ENCODE peak calls at places on chromosomes 2 and 18, in ten cellular contexts. One of them, this sample, is unnamed.

GRCh38 chr2:20424300-20425290 is 22.3 kb upstream of the RHOB start:
- DNase-seq in foreskin fibroblast: peak
- DNase-seq in lung: no peak
- DNase-seq in prostate gland: no peak
- DNase-seq in tibial nerve: no peak
- DNase-seq in fibroblast of lung: peak
- DNase-seq in GM10248: peak
- DNase-seq in epithelial cell of proximal tubule: no peak
- DNase-seq in CD8-positive, alpha-beta T cell: no peak
- DNase-seq in heart right ventricle: peak
- DNase-seq in this sample: peak

GRCh38 chr2:47172156-47172921 is 17.2 kb upstream of the STPG4 start:
- DNase-seq in heart right ventricle: no peak
- DNase-seq in prostate gland: no peak
- DNase-seq in epithelial cell of proximal tubule: no peak
- DNase-seq in fibroblast of lung: no peak
- DNase-seq in CD8-positive, alpha-beta T cell: no peak
- DNase-seq in foreskin fibroblast: no peak
- DNase-seq in GM10248: no peak
- DNase-seq in lung: no peak
- DNase-seq in tibial nerve: no peak
- DNase-seq in this sample: no peak

GRCh38 chr2:196703660-196704209 is 64.2 kb downstream of the CCDC150 start:
- DNase-seq in tibial nerve: no peak
- DNase-seq in fibroblast of lung: peak
- DNase-seq in prostate gland: no peak
- DNase-seq in heart right ventricle: no peak
- DNase-seq in epithelial cell of proximal tubule: no peak
- DNase-seq in GM10248: no peak
- DNase-seq in lung: no peak
- DNase-seq in foreskin fibroblast: peak
- DNase-seq in CD8-positive, alpha-beta T cell: no peak
- DNase-seq in this sample: no peak

GRCh38 chr2:207813221-207813916 is 43.7 kb upstream of the FZD5 start:
- DNase-seq in prostate gland: no peak
- DNase-seq in GM10248: no peak
- DNase-seq in epithelial cell of proximal tubule: no peak
- DNase-seq in foreskin fibroblast: no peak
- DNase-seq in tibial nerve: no peak
- DNase-seq in heart right ventricle: no peak
- DNase-seq in CD8-positive, alpha-beta T cell: no peak
- DNase-seq in lung: no peak
- DNase-seq in fibroblast of lung: no peak
- DNase-seq in this sample: no peak

GRCh38 chr2:197159681-197160211 is 150.8 kb downstream of the ANKRD44 start:
- DNase-seq in prostate gland: no peak
- DNase-seq in foreskin fibroblast: peak
- DNase-seq in fibroblast of lung: peak
- DNase-seq in heart right ventricle: no peak
- DNase-seq in epithelial cell of proximal tubule: peak
- DNase-seq in CD8-positive, alpha-beta T cell: peak
- DNase-seq in GM10248: no peak
- DNase-seq in lung: no peak
- DNase-seq in tibial nerve: no peak
- DNase-seq in this sample: no peak

GRCh38 chr2:9704600-9704999 is 73.8 kb upstream of the YWHAQ start:
- DNase-seq in tibial nerve: no peak
- DNase-seq in CD8-positive, alpha-beta T cell: no peak
- DNase-seq in fibroblast of lung: no peak
- DNase-seq in prostate gland: no peak
- DNase-seq in lung: no peak
- DNase-seq in heart right ventricle: no peak
- DNase-seq in GM10248: no peak
- DNase-seq in epithelial cell of proximal tubule: no peak
- DNase-seq in foreskin fibroblast: no peak
- DNase-seq in this sample: no peak

GRCh38 chr2:73749314-73749713 is 12.2 kb upstream of the TPRKB start:
- DNase-seq in prostate gland: no peak
- DNase-seq in CD8-positive, alpha-beta T cell: no peak
- DNase-seq in foreskin fibroblast: no peak
- DNase-seq in GM10248: no peak
- DNase-seq in lung: no peak
- DNase-seq in heart right ventricle: no peak
- DNase-seq in epithelial cell of proximal tubule: no peak
- DNase-seq in tibial nerve: no peak
- DNase-seq in fibroblast of lung: no peak
- DNase-seq in this sample: no peak

GRCh38 chr2:59589881-59590280 is 963.6 kb downstream of the BCL11A start:
- DNase-seq in foreskin fibroblast: no peak
- DNase-seq in CD8-positive, alpha-beta T cell: no peak
- DNase-seq in GM10248: no peak
- DNase-seq in fibroblast of lung: no peak
- DNase-seq in epithelial cell of proximal tubule: no peak
- DNase-seq in prostate gland: no peak
- DNase-seq in heart right ventricle: no peak
- DNase-seq in lung: no peak
- DNase-seq in tibial nerve: no peak
- DNase-seq in this sample: no peak

DNA sequence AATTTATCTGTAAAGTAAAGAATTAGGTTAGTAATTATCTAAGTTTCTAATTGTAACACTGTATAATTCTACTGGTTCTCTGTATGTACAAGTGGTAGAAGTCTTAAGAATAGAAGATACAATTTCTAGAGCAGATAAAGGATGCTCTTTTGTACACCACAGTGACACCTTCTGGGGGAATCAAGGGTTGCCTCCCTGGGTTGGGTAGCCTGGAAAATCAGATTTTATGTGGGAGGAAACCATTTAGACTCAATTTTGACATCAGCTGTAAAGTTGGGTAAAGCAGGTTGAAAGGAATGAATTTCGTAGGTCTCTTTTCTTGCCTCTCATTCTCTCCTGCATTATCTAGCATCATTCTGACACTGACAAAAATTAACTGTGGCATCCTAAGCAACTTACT is 354.8 kb downstream of the DCC start:
- DNase-seq in fibroblast of lung: peak
- DNase-seq in prostate gland: no peak
- DNase-seq in CD8-positive, alpha-beta T cell: no peak
- DNase-seq in foreskin fibroblast: peak
- DNase-seq in GM10248: no peak
- DNase-seq in lung: no peak
- DNase-seq in tibial nerve: no peak
- DNase-seq in heart right ventricle: no peak
- DNase-seq in epithelial cell of proximal tubule: no peak
- DNase-seq in this sample: no peak
- TF ChIP-seq CTCF in fibroblast of lung: no peak
- TF ChIP-seq CTCF in prostate gland: no peak
- TF ChIP-seq CTCF in CD8-positive, alpha-beta T cell: no peak
- TF ChIP-seq CTCF in foreskin fibroblast: peak
- TF ChIP-seq CTCF in GM10248: no peak
- TF ChIP-seq CTCF in lung: no peak
- TF ChIP-seq CTCF in tibial nerve: no peak
- TF ChIP-seq CTCF in heart right ventricle: no peak
- TF ChIP-seq CTCF in epithelial cell of proximal tubule: peak
- TF ChIP-seq CTCF in this sample: peak

DNA sequence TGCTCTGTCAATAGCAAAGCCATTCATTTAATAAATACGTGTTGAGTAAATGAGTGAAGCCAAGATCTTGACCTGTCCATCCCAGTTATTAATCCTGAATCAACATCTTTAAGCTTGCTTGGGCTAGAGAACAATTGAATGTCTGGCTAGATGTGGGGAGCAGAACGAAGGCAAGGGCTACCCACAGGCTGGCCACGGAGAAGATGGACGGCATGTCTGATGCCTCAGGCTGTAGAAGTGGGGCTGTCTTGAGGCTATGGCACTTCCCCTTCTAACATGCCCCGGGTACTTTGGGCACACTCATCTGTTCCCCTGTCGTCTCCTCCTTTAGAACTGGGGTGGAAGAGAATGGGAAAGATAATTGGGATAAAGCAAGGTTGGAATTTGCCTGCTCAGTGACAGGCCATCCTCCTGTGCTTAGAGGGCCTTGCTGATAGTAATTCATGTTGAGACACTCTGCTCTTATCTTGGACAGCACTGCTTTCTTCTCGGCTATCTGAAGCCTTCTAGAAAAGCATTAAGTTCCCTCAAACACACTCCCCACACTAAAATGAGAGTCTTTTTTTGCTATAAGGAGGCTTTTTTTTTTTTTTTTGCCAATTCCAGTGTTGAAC is 225.7 kb downstream of the MREG start:
- DNase-seq in CD8-positive, alpha-beta T cell: no peak
- DNase-seq in epithelial cell of proximal tubule: no peak
- DNase-seq in tibial nerve: no peak
- DNase-seq in prostate gland: no peak
- DNase-seq in lung: no peak
- DNase-seq in foreskin fibroblast: no peak
- DNase-seq in fibroblast of lung: no peak
- DNase-seq in GM10248: no peak
- DNase-seq in heart right ventricle: no peak
- DNase-seq in this sample: no peak
- TF ChIP-seq CTCF in CD8-positive, alpha-beta T cell: no peak
- TF ChIP-seq CTCF in epithelial cell of proximal tubule: no peak
- TF ChIP-seq CTCF in tibial nerve: no peak
- TF ChIP-seq CTCF in prostate gland: no peak
- TF ChIP-seq CTCF in lung: no peak
- TF ChIP-seq CTCF in foreskin fibroblast: no peak
- TF ChIP-seq CTCF in fibroblast of lung: no peak
- TF ChIP-seq CTCF in GM10248: no peak
- TF ChIP-seq CTCF in heart right ventricle: no peak
- TF ChIP-seq CTCF in this sample: no peak

GRCh38 chr18:49723648-49724180 is 89.6 kb downstream of the ACAA2 start:
- DNase-seq in epithelial cell of proximal tubule: no peak
- DNase-seq in prostate gland: no peak
- DNase-seq in heart right ventricle: no peak
- DNase-seq in fibroblast of lung: peak
- DNase-seq in tibial nerve: no peak
- DNase-seq in foreskin fibroblast: peak
- DNase-seq in CD8-positive, alpha-beta T cell: no peak
- DNase-seq in lung: no peak
- DNase-seq in GM10248: peak
- DNase-seq in this sample: peak

GRCh38 chr18:49728542-49728941 is 84.8 kb downstream of the ACAA2 start:
- DNase-seq in GM10248: peak
- DNase-seq in foreskin fibroblast: peak
- DNase-seq in fibroblast of lung: peak
- DNase-seq in epithelial cell of proximal tubule: no peak
- DNase-seq in tibial nerve: no peak
- DNase-seq in CD8-positive, alpha-beta T cell: no peak
- DNase-seq in heart right ventricle: peak
- DNase-seq in lung: peak
- DNase-seq in prostate gland: no peak
- DNase-seq in this sample: peak

GRCh38 chr18:49727816-49728215 is 85.5 kb downstream of the ACAA2 start:
- DNase-seq in CD8-positive, alpha-beta T cell: no peak
- DNase-seq in tibial nerve: no peak
- DNase-seq in prostate gland: no peak
- DNase-seq in fibroblast of lung: no peak
- DNase-seq in epithelial cell of proximal tubule: no peak
- DNase-seq in foreskin fibroblast: no peak
- DNase-seq in GM10248: no peak
- DNase-seq in heart right ventricle: no peak
- DNase-seq in lung: no peak
- DNase-seq in this sample: no peak

GRCh38 chr18:49726564-49726963 is 86.8 kb downstream of the ACAA2 start:
- DNase-seq in fibroblast of lung: no peak
- DNase-seq in epithelial cell of proximal tubule: no peak
- DNase-seq in foreskin fibroblast: no peak
- DNase-seq in tibial nerve: no peak
- DNase-seq in GM10248: no peak
- DNase-seq in CD8-positive, alpha-beta T cell: no peak
- DNase-seq in prostate gland: no peak
- DNase-seq in heart right ventricle: no peak
- DNase-seq in lung: no peak
- DNase-seq in this sample: no peak

DNA sequence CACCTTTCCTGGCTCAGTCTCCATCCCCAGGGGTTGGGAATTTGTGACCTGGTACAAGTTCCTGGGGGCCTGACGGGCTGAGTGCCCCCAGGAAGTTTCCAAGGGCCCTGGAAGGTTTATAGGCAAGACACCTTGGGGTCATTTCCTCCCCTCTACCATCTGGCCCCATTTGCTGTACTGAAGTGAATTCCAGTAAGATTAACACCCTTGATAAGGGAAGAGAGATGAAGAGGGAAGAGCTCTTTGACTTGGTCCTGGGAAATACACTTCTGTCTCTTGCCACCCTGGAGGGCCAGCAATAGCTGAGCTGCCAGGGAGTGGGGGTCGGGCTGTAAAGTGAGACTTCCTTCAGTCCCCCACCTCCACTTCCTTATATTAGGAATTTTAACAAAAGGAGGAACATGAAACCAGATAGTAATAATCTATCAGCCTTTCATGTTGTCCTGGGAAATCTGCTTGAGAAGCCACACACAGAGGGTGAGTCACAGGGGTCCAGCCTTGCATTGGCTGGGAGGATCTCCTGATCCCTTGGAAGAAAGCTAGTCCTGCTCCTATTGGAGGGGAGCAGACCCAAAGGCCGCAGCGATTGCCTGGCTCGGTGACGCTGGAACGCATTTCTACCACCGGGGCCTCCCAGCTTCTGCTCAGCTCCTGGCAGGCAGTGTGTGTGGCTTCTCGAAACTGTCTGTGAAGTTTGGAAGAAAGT is 87.4 kb downstream of the ACAA2 start:
- DNase-seq in tibial nerve: peak
- DNase-seq in prostate gland: no peak
- DNase-seq in GM10248: no peak
- DNase-seq in CD8-positive, alpha-beta T cell: no peak
- DNase-seq in epithelial cell of proximal tubule: peak
- DNase-seq in foreskin fibroblast: peak
- DNase-seq in heart right ventricle: peak
- DNase-seq in lung: peak
- DNase-seq in fibroblast of lung: peak
- DNase-seq in this sample: no peak
- TF ChIP-seq CTCF in tibial nerve: no peak
- TF ChIP-seq CTCF in prostate gland: no peak
- TF ChIP-seq CTCF in GM10248: no peak
- TF ChIP-seq CTCF in CD8-positive, alpha-beta T cell: no peak
- TF ChIP-seq CTCF in epithelial cell of proximal tubule: no peak
- TF ChIP-seq CTCF in foreskin fibroblast: no peak
- TF ChIP-seq CTCF in heart right ventricle: no peak
- TF ChIP-seq CTCF in lung: no peak
- TF ChIP-seq CTCF in fibroblast of lung: no peak
- TF ChIP-seq CTCF in this sample: no peak

GRCh38 chr2:54767921-54768320 is 44.5 kb downstream of the EML6 start:
- DNase-seq in tibial nerve: no peak
- DNase-seq in CD8-positive, alpha-beta T cell: no peak
- DNase-seq in prostate gland: no peak
- DNase-seq in foreskin fibroblast: peak
- DNase-seq in epithelial cell of proximal tubule: peak
- DNase-seq in fibroblast of lung: peak
- DNase-seq in GM10248: peak
- DNase-seq in heart right ventricle: no peak
- DNase-seq in lung: no peak
- DNase-seq in this sample: peak

GRCh38 chr2:54768772-54769428 is 45.4 kb downstream of the EML6 start:
- DNase-seq in lung: no peak
- DNase-seq in heart right ventricle: no peak
- DNase-seq in fibroblast of lung: peak
- DNase-seq in tibial nerve: no peak
- DNase-seq in CD8-positive, alpha-beta T cell: no peak
- DNase-seq in foreskin fibroblast: peak
- DNase-seq in prostate gland: no peak
- DNase-seq in epithelial cell of proximal tubule: no peak
- DNase-seq in GM10248: no peak
- DNase-seq in this sample: no peak

GRCh38 chr2:54760310-54760709 is 36.8 kb downstream of the EML6 start:
- DNase-seq in GM10248: no peak
- DNase-seq in heart right ventricle: no peak
- DNase-seq in lung: no peak
- DNase-seq in tibial nerve: no peak
- DNase-seq in epithelial cell of proximal tubule: no peak
- DNase-seq in prostate gland: no peak
- DNase-seq in CD8-positive, alpha-beta T cell: no peak
- DNase-seq in fibroblast of lung: no peak
- DNase-seq in foreskin fibroblast: no peak
- DNase-seq in this sample: no peak

DNA sequence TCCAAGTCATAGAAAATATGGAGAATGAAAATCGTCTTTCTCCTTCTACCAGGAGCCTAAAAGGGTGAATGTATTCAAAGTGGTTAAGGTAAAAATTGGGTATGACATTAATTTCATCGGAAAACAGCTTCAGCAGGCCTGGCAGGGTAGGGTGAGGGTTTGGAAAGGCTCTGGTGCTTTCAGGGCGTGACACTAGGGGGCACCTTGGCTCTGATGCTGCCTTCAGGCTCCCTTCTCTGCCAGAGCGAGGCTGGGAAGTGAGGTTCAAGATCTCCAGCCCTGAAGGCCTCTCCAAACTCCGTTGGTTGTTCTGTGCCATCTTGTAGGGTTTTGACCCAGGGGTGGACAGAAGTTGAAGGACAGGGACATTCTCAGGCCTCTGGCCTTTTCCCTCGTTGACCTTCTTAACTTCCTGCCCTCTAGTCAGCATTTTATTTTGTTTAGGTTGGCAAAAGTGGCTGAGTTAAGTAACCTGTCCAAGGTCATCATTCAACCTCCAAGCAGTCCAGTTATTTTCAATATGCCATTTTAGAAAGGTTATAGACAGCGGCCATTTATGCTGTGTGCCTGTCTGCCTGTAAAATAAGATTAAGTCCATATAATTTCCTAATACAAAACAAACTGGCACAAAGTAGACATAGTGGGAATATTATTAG is 40.3 kb downstream of the EML6 start:
- DNase-seq in epithelial cell of proximal tubule: no peak
- DNase-seq in lung: no peak
- DNase-seq in GM10248: peak
- DNase-seq in tibial nerve: no peak
- DNase-seq in fibroblast of lung: no peak
- DNase-seq in heart right ventricle: no peak
- DNase-seq in prostate gland: no peak
- DNase-seq in foreskin fibroblast: no peak
- DNase-seq in CD8-positive, alpha-beta T cell: no peak
- DNase-seq in this sample: no peak
- TF ChIP-seq CTCF in epithelial cell of proximal tubule: peak
- TF ChIP-seq CTCF in lung: no peak
- TF ChIP-seq CTCF in GM10248: peak
- TF ChIP-seq CTCF in tibial nerve: no peak
- TF ChIP-seq CTCF in fibroblast of lung: no peak
- TF ChIP-seq CTCF in heart right ventricle: no peak
- TF ChIP-seq CTCF in prostate gland: no peak
- TF ChIP-seq CTCF in foreskin fibroblast: peak
- TF ChIP-seq CTCF in CD8-positive, alpha-beta T cell: no peak
- TF ChIP-seq CTCF in this sample: peak

This sample was measured in GM13976.